ENCODE peak calls at places on chromosomes 3 and 15, in seven cellular contexts. One of them, this sample, is unnamed.
A peak's percentile ranks its signal among the peaks of the same experiment; 100 is the strongest.

GRCh38 chr3:57956119-57956832 is 51.9 kb upstream of the FLNB start:
- DNase-seq in Kasumi-1: no peak
- DNase-seq in foreskin fibroblast: peak; percentile 80
- DNase-seq in KBM-7: no peak
- DNase-seq in hypothalamus: no peak
- DNase-seq in choroid plexus epithelial cell: peak; percentile 90
- DNase-seq in cardiac fibroblast: peak; percentile 80
- DNase-seq in this sample: peak; percentile 90

GRCh38 chr3:9765865-9766264 is 3.9 kb downstream of the CAMK1 start:
- DNase-seq in Kasumi-1: no peak
- DNase-seq in KBM-7: no peak
- DNase-seq in hypothalamus: no peak
- DNase-seq in cardiac fibroblast: no peak
- DNase-seq in choroid plexus epithelial cell: peak; percentile 43
- DNase-seq in foreskin fibroblast: no peak
- DNase-seq in this sample: no peak

GRCh38 chr3:23430781-23431423 is 227.8 kb downstream of the UBE2E2 start:
- DNase-seq in hypothalamus: no peak
- DNase-seq in KBM-7: no peak
- DNase-seq in Kasumi-1: no peak
- DNase-seq in choroid plexus epithelial cell: no peak
- DNase-seq in cardiac fibroblast: no peak
- DNase-seq in foreskin fibroblast: no peak
- DNase-seq in this sample: no peak

GRCh38 chr3:171354706-171355582 is 105.3 kb downstream of the TNIK start:
- DNase-seq in hypothalamus: no peak
- DNase-seq in Kasumi-1: no peak
- DNase-seq in cardiac fibroblast: no peak
- DNase-seq in choroid plexus epithelial cell: no peak
- DNase-seq in foreskin fibroblast: no peak
- DNase-seq in KBM-7: no peak
- DNase-seq in this sample: no peak

GRCh38 chr15:29822100-29822684 is at the start of gene TJP1:
- DNase-seq in cardiac fibroblast: peak; percentile 84
- DNase-seq in choroid plexus epithelial cell: peak; percentile 85
- DNase-seq in foreskin fibroblast: peak; percentile 75
- DNase-seq in KBM-7: no peak
- DNase-seq in hypothalamus: peak; percentile 71
- DNase-seq in Kasumi-1: no peak
- DNase-seq in this sample: peak; percentile 70

GRCh38 chr3:97293596-97294131 is 470.9 kb upstream of the ARL6 start:
- DNase-seq in Kasumi-1: no peak
- DNase-seq in hypothalamus: no peak
- DNase-seq in cardiac fibroblast: no peak
- DNase-seq in foreskin fibroblast: no peak
- DNase-seq in KBM-7: no peak
- DNase-seq in choroid plexus epithelial cell: no peak
- DNase-seq in this sample: no peak

GRCh38 chr15:64092075-64092820 is 1.4 kb downstream of the CIAO2A start:
- DNase-seq in cardiac fibroblast: no peak
- DNase-seq in hypothalamus: no peak
- DNase-seq in Kasumi-1: peak; percentile 25
- DNase-seq in KBM-7: peak; percentile 69
- DNase-seq in choroid plexus epithelial cell: no peak
- DNase-seq in foreskin fibroblast: no peak
- DNase-seq in this sample: no peak

GRCh38 chr3:114449271-114450007 is 155.6 kb downstream of the TIGIT start:
- DNase-seq in choroid plexus epithelial cell: no peak
- DNase-seq in foreskin fibroblast: no peak
- DNase-seq in hypothalamus: no peak
- DNase-seq in KBM-7: no peak
- DNase-seq in cardiac fibroblast: no peak
- DNase-seq in Kasumi-1: no peak
- DNase-seq in this sample: no peak

GRCh38 chr3:197298858-197299854 is 744 bp upstream of the DLG1 start:
- DNase-seq in KBM-7: peak; percentile 61
- DNase-seq in hypothalamus: no peak
- DNase-seq in cardiac fibroblast: no peak
- DNase-seq in choroid plexus epithelial cell: peak; percentile 18
- DNase-seq in Kasumi-1: no peak
- DNase-seq in foreskin fibroblast: no peak
- DNase-seq in this sample: peak; percentile 39

GRCh38 chr3:64399205-64399800 is 174.0 kb upstream of the PRICKLE2 start:
- DNase-seq in foreskin fibroblast: peak; percentile 53
- DNase-seq in hypothalamus: peak; percentile 3
- DNase-seq in choroid plexus epithelial cell: peak; percentile 81
- DNase-seq in Kasumi-1: peak; percentile 62
- DNase-seq in KBM-7: peak; percentile 24
- DNase-seq in cardiac fibroblast: peak; percentile 80
- DNase-seq in this sample: peak; percentile 78

GRCh38 chr15:72782274-72782992 is 1.1 kb downstream of the ADPGK start:
- DNase-seq in foreskin fibroblast: no peak
- DNase-seq in cardiac fibroblast: peak; percentile 8
- DNase-seq in Kasumi-1: no peak
- DNase-seq in choroid plexus epithelial cell: peak; percentile 16
- DNase-seq in hypothalamus: no peak
- DNase-seq in KBM-7: no peak
- DNase-seq in this sample: no peak

GRCh38 chr15:98904466-98905048 is 103.0 kb downstream of the PGPEP1L start:
- DNase-seq in Kasumi-1: peak; percentile 70
- DNase-seq in KBM-7: peak; percentile 64
- DNase-seq in cardiac fibroblast: peak; percentile 54
- DNase-seq in foreskin fibroblast: peak; percentile 63
- DNase-seq in hypothalamus: peak; percentile 53
- DNase-seq in choroid plexus epithelial cell: peak; percentile 77
- DNase-seq in this sample: peak; percentile 75

GRCh38 chr3:30747771-30748281 is 141.4 kb downstream of the TGFBR2 start:
- DNase-seq in cardiac fibroblast: peak; percentile 61
- DNase-seq in foreskin fibroblast: peak; percentile 30
- DNase-seq in hypothalamus: no peak
- DNase-seq in Kasumi-1: peak; percentile 52
- DNase-seq in choroid plexus epithelial cell: peak; percentile 70
- DNase-seq in KBM-7: peak; percentile 33
- DNase-seq in this sample: peak; percentile 74

GRCh38 chr15:63891079-63891762 is 57.5 kb upstream of the HERC1 start:
- DNase-seq in choroid plexus epithelial cell: peak; percentile 83
- DNase-seq in cardiac fibroblast: peak; percentile 84
- DNase-seq in KBM-7: peak; percentile 96
- DNase-seq in hypothalamus: peak; percentile 71
- DNase-seq in Kasumi-1: peak; percentile 64
- DNase-seq in foreskin fibroblast: peak; percentile 51
- DNase-seq in this sample: peak; percentile 76

GRCh38 chr15:42846647-42847046 is 73.9 kb downstream of the TTBK2 start:
- DNase-seq in choroid plexus epithelial cell: no peak
- DNase-seq in foreskin fibroblast: no peak
- DNase-seq in Kasumi-1: no peak
- DNase-seq in hypothalamus: no peak
- DNase-seq in cardiac fibroblast: no peak
- DNase-seq in KBM-7: no peak
- DNase-seq in this sample: no peak

GRCh38 chr3:178393833-178394232 is 142.4 kb upstream of the KCNMB2 start:
- DNase-seq in Kasumi-1: no peak
- DNase-seq in hypothalamus: no peak
- DNase-seq in foreskin fibroblast: peak; percentile 65
- DNase-seq in KBM-7: no peak
- DNase-seq in choroid plexus epithelial cell: peak; percentile 87
- DNase-seq in cardiac fibroblast: peak; percentile 82
- DNase-seq in this sample: peak; percentile 61

GRCh38 chr3:33331414-33331813 is 54.2 kb downstream of the FBXL2 start:
- DNase-seq in foreskin fibroblast: no peak
- DNase-seq in cardiac fibroblast: peak; percentile 28
- DNase-seq in choroid plexus epithelial cell: peak; percentile 33
- DNase-seq in hypothalamus: no peak
- DNase-seq in KBM-7: no peak
- DNase-seq in Kasumi-1: no peak
- DNase-seq in this sample: no peak

GRCh38 chr15:60326824-60327654 is 70.7 kb downstream of the ANXA2 start:
- DNase-seq in choroid plexus epithelial cell: peak; percentile 78
- DNase-seq in hypothalamus: peak; percentile 3
- DNase-seq in foreskin fibroblast: no peak
- DNase-seq in Kasumi-1: peak; percentile 74
- DNase-seq in KBM-7: peak; percentile 76
- DNase-seq in cardiac fibroblast: peak; percentile 68
- DNase-seq in this sample: peak; percentile 57

GRCh38 chr3:129526121-129526900 is 2.1 kb upstream of the RHO start:
- DNase-seq in hypothalamus: no peak
- DNase-seq in Kasumi-1: peak; percentile 86
- DNase-seq in cardiac fibroblast: no peak
- DNase-seq in foreskin fibroblast: no peak
- DNase-seq in KBM-7: peak; percentile 82
- DNase-seq in choroid plexus epithelial cell: peak; percentile 78
- DNase-seq in this sample: no peak

GRCh38 chr3:137131081-137131480 is 173.3 kb downstream of the IL20RB start:
- DNase-seq in KBM-7: no peak
- DNase-seq in Kasumi-1: no peak
- DNase-seq in foreskin fibroblast: no peak
- DNase-seq in cardiac fibroblast: no peak
- DNase-seq in choroid plexus epithelial cell: no peak
- DNase-seq in hypothalamus: no peak
- DNase-seq in this sample: no peak

GRCh38 chr3:171615281-171615680 is 155.1 kb upstream of the TNIK start:
- DNase-seq in hypothalamus: no peak
- DNase-seq in cardiac fibroblast: peak; percentile 8
- DNase-seq in choroid plexus epithelial cell: no peak
- DNase-seq in Kasumi-1: no peak
- DNase-seq in KBM-7: no peak
- DNase-seq in foreskin fibroblast: no peak
- DNase-seq in this sample: no peak

GRCh38 chr3:184766555-184767261 is 45.3 kb upstream of the VPS8 start:
- DNase-seq in KBM-7: no peak
- DNase-seq in foreskin fibroblast: no peak
- DNase-seq in hypothalamus: no peak
- DNase-seq in cardiac fibroblast: no peak
- DNase-seq in Kasumi-1: no peak
- DNase-seq in choroid plexus epithelial cell: peak; percentile 45
- DNase-seq in this sample: peak; percentile 71

GRCh38 chr3:18097989-18098388 is 327.1 kb downstream of the SATB1 start:
- DNase-seq in hypothalamus: no peak
- DNase-seq in Kasumi-1: peak; percentile 11
- DNase-seq in KBM-7: no peak
- DNase-seq in foreskin fibroblast: no peak
- DNase-seq in cardiac fibroblast: no peak
- DNase-seq in choroid plexus epithelial cell: no peak
- DNase-seq in this sample: no peak

GRCh38 chr3:144237351-144237750 is 265.7 kb downstream of the DIPK2A start:
- DNase-seq in KBM-7: no peak
- DNase-seq in foreskin fibroblast: no peak
- DNase-seq in cardiac fibroblast: no peak
- DNase-seq in Kasumi-1: no peak
- DNase-seq in hypothalamus: no peak
- DNase-seq in choroid plexus epithelial cell: no peak
- DNase-seq in this sample: no peak

GRCh38 chr3:124963755-124964154 is 29.2 kb upstream of the MUC13 start:
- DNase-seq in choroid plexus epithelial cell: peak; percentile 33
- DNase-seq in hypothalamus: no peak
- DNase-seq in Kasumi-1: no peak
- DNase-seq in foreskin fibroblast: no peak
- DNase-seq in KBM-7: no peak
- DNase-seq in cardiac fibroblast: peak; percentile 44
- DNase-seq in this sample: no peak

GRCh38 chr3:12884104-12884742 is 42.9 kb upstream of the RPL32 start:
- DNase-seq in cardiac fibroblast: peak; percentile 32
- DNase-seq in choroid plexus epithelial cell: no peak
- DNase-seq in hypothalamus: peak; percentile 66
- DNase-seq in foreskin fibroblast: peak; percentile 42
- DNase-seq in KBM-7: no peak
- DNase-seq in Kasumi-1: no peak
- DNase-seq in this sample: no peak

GRCh38 chr15:56736881-56737707 is 3.8 kb upstream of the ZNF280D start:
- DNase-seq in Kasumi-1: no peak
- DNase-seq in cardiac fibroblast: peak; percentile 31
- DNase-seq in choroid plexus epithelial cell: no peak
- DNase-seq in KBM-7: no peak
- DNase-seq in foreskin fibroblast: no peak
- DNase-seq in hypothalamus: no peak
- DNase-seq in this sample: peak; percentile 48

GRCh38 chr15:70380484-70380883 is 282.8 kb upstream of the TLE3 start:
- DNase-seq in cardiac fibroblast: no peak
- DNase-seq in KBM-7: no peak
- DNase-seq in Kasumi-1: no peak
- DNase-seq in hypothalamus: no peak
- DNase-seq in choroid plexus epithelial cell: no peak
- DNase-seq in foreskin fibroblast: no peak
- DNase-seq in this sample: no peak

GRCh38 chr3:120855665-120856437 is 52.2 kb upstream of the STXBP5L start:
- DNase-seq in choroid plexus epithelial cell: peak; percentile 24
- DNase-seq in KBM-7: no peak
- DNase-seq in hypothalamus: peak; percentile 20
- DNase-seq in foreskin fibroblast: no peak
- DNase-seq in Kasumi-1: no peak
- DNase-seq in cardiac fibroblast: peak; percentile 89
- DNase-seq in this sample: no peak

GRCh38 chr15:66802087-66803001 is 100.3 kb downstream of the SMAD6 start:
- DNase-seq in foreskin fibroblast: peak; percentile 48
- DNase-seq in KBM-7: no peak
- DNase-seq in Kasumi-1: no peak
- DNase-seq in cardiac fibroblast: peak; percentile 48
- DNase-seq in hypothalamus: no peak
- DNase-seq in choroid plexus epithelial cell: peak; percentile 47
- DNase-seq in this sample: peak; percentile 75

GRCh38 chr15:49225572-49226281 is 55.7 kb downstream of the GALK2 start:
- DNase-seq in KBM-7: peak; percentile 53
- DNase-seq in Kasumi-1: peak; percentile 19
- DNase-seq in foreskin fibroblast: no peak
- DNase-seq in choroid plexus epithelial cell: peak; percentile 76
- DNase-seq in cardiac fibroblast: peak; percentile 72
- DNase-seq in hypothalamus: peak; percentile 2
- DNase-seq in this sample: peak; percentile 73

GRCh38 chr3:64685800-64686445 is 1.9 kb downstream of the ADAMTS9 start:
- DNase-seq in KBM-7: peak; percentile 4
- DNase-seq in Kasumi-1: no peak
- DNase-seq in hypothalamus: peak; percentile 86
- DNase-seq in choroid plexus epithelial cell: peak; percentile 98
- DNase-seq in cardiac fibroblast: peak; percentile 97
- DNase-seq in foreskin fibroblast: peak; percentile 94
- DNase-seq in this sample: peak; percentile 97

GRCh38 chr15:57634290-57634689 is 42.6 kb downstream of the MYZAP start:
- DNase-seq in hypothalamus: no peak
- DNase-seq in foreskin fibroblast: no peak
- DNase-seq in Kasumi-1: no peak
- DNase-seq in KBM-7: no peak
- DNase-seq in cardiac fibroblast: no peak
- DNase-seq in choroid plexus epithelial cell: no peak
- DNase-seq in this sample: no peak

GRCh38 chr15:98850991-98851776 is 156.4 kb downstream of the PGPEP1L start:
- DNase-seq in Kasumi-1: peak; percentile 95
- DNase-seq in KBM-7: peak; percentile 81
- DNase-seq in choroid plexus epithelial cell: peak; percentile 83
- DNase-seq in hypothalamus: peak; percentile 84
- DNase-seq in foreskin fibroblast: peak; percentile 64
- DNase-seq in cardiac fibroblast: peak; percentile 82
- DNase-seq in this sample: peak; percentile 78

GRCh38 chr3:129310111-129310601 is 31.5 kb downstream of the HMCES start:
- DNase-seq in hypothalamus: no peak
- DNase-seq in choroid plexus epithelial cell: no peak
- DNase-seq in KBM-7: no peak
- DNase-seq in foreskin fibroblast: no peak
- DNase-seq in Kasumi-1: no peak
- DNase-seq in cardiac fibroblast: no peak
- DNase-seq in this sample: no peak

GRCh38 chr3:39449796-39450195 is 17.7 kb upstream of the MOBP start:
- DNase-seq in foreskin fibroblast: no peak
- DNase-seq in cardiac fibroblast: no peak
- DNase-seq in hypothalamus: no peak
- DNase-seq in choroid plexus epithelial cell: no peak
- DNase-seq in KBM-7: no peak
- DNase-seq in Kasumi-1: no peak
- DNase-seq in this sample: no peak

This sample was measured in mesenchymal stem cell.